ENCODE peak calls at places on chromosome 12, in eight cellular contexts. T is GM12891, Z is HepG2, W is sigmoid colon, J is upper lobe of left lung, G is HCT116, F is SK-N-SH, N is prostate gland. D is an unnamed sample.

GRCh38 chr12:108121353-108121752 is 7.7 kb upstream of the WSCD2 start:
- DNase-seq in T (no peak), F (no peak), Z (no peak), J (no peak), W (no peak), N (no peak), G (no peak), D (no peak)

GRCh38 chr12:123232472-123232806 is 502 bp downstream of the MPHOSPH9 start:
- DNase-seq in Z (no peak), N (peak), T (no peak), W (no peak), F (no peak), J (no peak), G (peak), D (no peak)

GRCh38 chr12:50647479-50647878 is 116.4 kb upstream of the ATF1 start:
- DNase-seq in F (no peak), W (no peak), J (no peak), N (no peak), T (no peak), Z (peak), G (peak), D (no peak)

GRCh38 chr12:94265521-94265920 is 117.1 kb downstream of the PLXNC1 start:
- DNase-seq in Z (no peak), W (no peak), F (no peak), N (no peak), J (no peak), T (no peak), G (no peak), D (no peak)

GRCh38 chr12:25323774-25324086 is 73.0 kb upstream of the KRAS start:
- DNase-seq in F (no peak), J (no peak), T (no peak), N (no peak), Z (no peak), G (no peak), W (no peak), D (no peak)

GRCh38 chr12:117178301-117178700 is 12.0 kb downstream of the FBXO21 start:
- DNase-seq in T (no peak), J (no peak), G (no peak), N (no peak), W (no peak), F (no peak), Z (no peak), D (no peak)

GRCh38 chr12:127108360-127109215 is 1158.4 kb upstream of the TMEM132C start:
- DNase-seq in W (no peak), J (no peak), N (peak), Z (peak), T (peak), G (peak), F (peak), D (no peak)

GRCh38 chr12:51000245-51000644 is 25.9 kb downstream of the SLC11A2 start:
- DNase-seq in W (no peak), J (no peak), T (no peak), F (no peak), Z (no peak), N (no peak), G (no peak), D (no peak)

GRCh38 chr12:123164222-123164621 is 13.3 kb upstream of the PITPNM2 start:
- DNase-seq in N (no peak), J (no peak), Z (no peak), G (no peak), T (no peak), W (no peak), F (no peak), D (no peak)

GRCh38 chr12:51406299-51406698 is 15.1 kb upstream of the GALNT6 start:
- DNase-seq in Z (no peak), F (no peak), J (no peak), G (no peak), W (no peak), N (no peak), T (no peak), D (no peak)

GRCh38 chr12:85626031-85626781 is 210.0 kb downstream of the RASSF9 start:
- DNase-seq in N (no peak), G (peak), J (no peak), T (no peak), F (no peak), W (no peak), Z (no peak), D (no peak)

GRCh38 chr12:44246481-44247105 is 410.7 kb downstream of the TMEM117 start:
- DNase-seq in T (no peak), F (no peak), N (no peak), Z (no peak), G (no peak), W (no peak), J (no peak), D (no peak)

GRCh38 chr12:111636209-111636928 is 37.3 kb upstream of the ATXN2 start:
- DNase-seq in Z (peak), N (peak), F (peak), T (no peak), J (no peak), G (no peak), W (peak), D (peak)

GRCh38 chr12:109771746-109772621 is 58.4 kb downstream of the FAM222A start:
- DNase-seq in F (peak), N (no peak), Z (no peak), J (peak), G (no peak), T (no peak), W (peak), D (no peak)

GRCh38 chr12:3352230-3352629 is 138.8 kb upstream of the PRMT8 start:
- DNase-seq in F (no peak), J (no peak), T (no peak), N (no peak), W (no peak), G (no peak), Z (no peak), D (no peak)

GRCh38 chr12:88854260-88854659 is 274.0 kb upstream of the KITLG start:
- DNase-seq in F (no peak), J (no peak), Z (peak), N (no peak), T (no peak), G (peak), W (no peak), D (no peak)

GRCh38 chr12:72872488-72872887 is 600.3 kb downstream of the TRHDE start:
- DNase-seq in N (no peak), T (no peak), J (no peak), F (no peak), G (no peak), Z (no peak), W (no peak), D (no peak)

GRCh38 chr12:125186471-125187147 is 121.4 kb downstream of the AACS start:
- DNase-seq in W (no peak), Z (no peak), N (no peak), T (no peak), F (peak), G (no peak), J (peak), D (no peak)

GRCh38 chr12:125187148-125187733 is 122.0 kb downstream of the AACS start:
- DNase-seq in G (no peak), Z (no peak), T (no peak), W (no peak), J (peak), N (no peak), F (no peak), D (no peak)

GRCh38 chr12:125185740-125186470 is 120.7 kb downstream of the AACS start:
- DNase-seq in T (peak), Z (peak), J (peak), W (peak), F (peak), N (peak), G (peak), D (peak)

GRCh38 chr12:125188912-125189881 is 124.0 kb downstream of the AACS start:
- DNase-seq in J (no peak), N (no peak), T (no peak), W (no peak), F (no peak), G (no peak), Z (no peak), D (no peak)

GRCh38 chr12:125187780-125188741 is 122.8 kb downstream of the AACS start:
- DNase-seq in J (no peak), N (no peak), G (no peak), T (no peak), F (no peak), W (no peak), Z (no peak), D (no peak)
- TF ChIP-seq POLR2AphosphoS5 in J (no peak), N (no peak), G (no peak), T (no peak), F (no peak), W (no peak), Z (no peak), D (no peak)

GRCh38 chr12:6925543-6926279 is 2.0 kb upstream of the ATN1 start:
- DNase-seq in N (peak), J (no peak), T (no peak), W (peak), G (peak), F (peak), Z (no peak), D (peak)
- TF ChIP-seq POLR2AphosphoS5 in N (peak), J (peak), T (no peak), W (peak), G (peak), F (peak), Z (no peak), D (peak)

GRCh38 chr12:122061253-122061652 is 17.3 kb upstream of the MLXIP start:
- DNase-seq in J (peak), W (no peak), G (no peak), Z (no peak), T (no peak), N (no peak), F (no peak), D (no peak)

GRCh38 chr12:122064780-122065588 is 13.6 kb upstream of the MLXIP start:
- DNase-seq in F (peak), T (no peak), J (no peak), N (no peak), W (peak), G (peak), Z (peak), D (no peak)

GRCh38 chr12:122063691-122064033 is 14.9 kb upstream of the MLXIP start:
- DNase-seq in G (peak), W (peak), Z (no peak), J (peak), T (no peak), F (peak), N (no peak), D (no peak)

GRCh38 chr12:122062832-122063690 is 15.5 kb upstream of the MLXIP start:
- DNase-seq in G (peak), N (peak), Z (peak), W (peak), J (no peak), F (peak), T (no peak), D (no peak)

DNA sequence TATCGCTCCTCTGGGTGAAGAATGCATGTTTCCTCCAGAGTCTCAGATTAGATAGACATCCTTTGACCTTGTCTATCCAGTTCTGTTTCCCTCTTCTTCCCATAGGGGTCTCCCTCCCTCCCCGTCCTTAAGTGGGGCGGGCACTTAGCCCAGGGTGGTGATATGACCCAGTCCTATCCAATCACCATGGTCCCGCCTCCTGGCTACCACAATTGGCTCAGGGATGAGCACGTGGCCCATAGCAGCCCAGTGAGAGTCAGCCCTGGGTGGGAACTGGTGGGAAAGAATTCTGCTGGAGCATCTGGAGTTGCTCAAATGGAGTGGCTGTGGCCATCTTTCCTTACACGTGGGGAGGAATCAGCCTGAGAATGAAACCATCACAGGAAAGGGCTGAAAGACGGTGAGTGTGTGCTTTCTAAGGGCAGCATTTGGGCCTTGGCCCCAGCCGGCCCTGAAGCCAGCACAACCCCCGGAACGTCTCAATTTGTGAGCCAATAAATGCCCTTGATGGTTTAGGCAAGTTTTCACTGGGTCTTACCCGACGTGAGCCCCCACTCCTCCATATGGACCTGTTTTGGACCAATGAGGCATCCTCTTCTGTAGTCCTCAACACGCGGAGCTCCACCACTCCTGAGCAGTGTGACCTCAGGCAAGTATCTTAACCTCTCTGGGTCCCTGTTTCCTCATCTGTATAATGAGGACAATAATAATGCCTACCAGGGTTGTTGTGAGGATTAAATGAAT is 14.3 kb upstream of the MLXIP start:
- DNase-seq in T (peak), N (peak), Z (peak), G (peak), W (peak), F (peak), J (no peak), D (peak)
- TF ChIP-seq POLR2AphosphoS5 in T (no peak), N (peak), Z (peak), G (peak), W (peak), F (peak), J (peak), D (no peak)

DNA sequence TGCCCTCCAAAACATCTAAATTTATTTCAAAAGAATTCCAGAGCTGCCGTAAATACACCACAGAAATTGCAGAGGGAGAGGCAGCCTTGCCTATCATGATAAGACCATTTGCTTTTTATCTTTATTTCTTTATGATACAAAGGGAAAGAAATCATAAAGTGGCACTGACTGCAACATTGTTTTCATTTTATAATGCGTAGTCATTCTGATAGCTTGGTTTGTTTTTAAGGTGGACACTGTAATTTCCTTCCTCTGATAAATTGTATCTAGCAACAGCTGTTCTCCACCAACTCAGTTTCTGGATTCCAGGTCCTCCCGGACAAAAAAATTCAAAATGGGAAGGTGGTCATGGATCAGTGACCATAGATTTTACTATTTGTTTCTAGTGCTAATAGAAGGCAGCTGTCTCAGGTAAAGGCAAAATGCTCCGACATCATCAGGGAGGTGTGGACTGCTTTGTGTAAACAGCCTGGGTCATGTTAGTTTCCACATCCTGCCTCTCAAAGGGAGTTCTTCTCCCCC is 623 bp upstream of the TSPAN8 start:
- DNase-seq in J (no peak), F (no peak), Z (peak), G (no peak), T (no peak), W (no peak), N (no peak), D (no peak)
- TF ChIP-seq POLR2AphosphoS5 in J (no peak), F (no peak), Z (no peak), G (no peak), T (no peak), W (no peak), N (no peak), D (no peak)

D was measured in spleen.